ENCODE peak calls at places on chromosomes 5 and 9, in seven cellular contexts. H is stimulated activated CD8-positive, alpha-beta memory T cell treated with anti-CD3 and anti-CD28 coated beads, Interleukin-4, amount 100 ng/mL, for 1 hour; Z is NCI-H2227 treated with DMSO at 0.1 percent for 48 hours; J is cardiac fibroblast; O is cardiac muscle cell; Q is endothelial cell; K is adipocyte. M is an unnamed sample.

GRCh38 chr5:65863747-65864146 is 62.6 kb upstream of the ERBIN start:
- DNase-seq in H (no peak), Z (no peak), J (no peak), O (no peak), Q (no peak), K (no peak), M (no peak)

GRCh38 chr9:99027414-99027813 is 77.5 kb upstream of the TGFBR1 start:
- DNase-seq in H (no peak), Z (no peak), J (no peak), O (no peak), Q (no peak), K (no peak), M (no peak)

GRCh38 chr5:171422902-171423663 is 3.6 kb downstream of the FGF18 start:
- DNase-seq in H (no peak), Z (no peak), J (no peak), O (no peak), Q (no peak), K (no peak), M (no peak)

GRCh38 chr5:9888517-9888916 is 258.4 kb upstream of the TAS2R1 start:
- DNase-seq in H (no peak), Z (no peak), J (peak; percentile 89), O (peak; percentile 77), Q (no peak), K (peak; percentile 74), M (no peak)

GRCh38 chr9:109273869-109274268 is 47.0 kb downstream of the EPB41L4B start:
- DNase-seq in H (no peak), Z (no peak), J (no peak), O (no peak), Q (no peak), K (no peak), M (no peak)

GRCh38 chr5:33588654-33589372 is 148.0 kb downstream of the TARS1 start:
- DNase-seq in H (peak; percentile 4), Z (no peak), J (no peak), O (peak; percentile 13), Q (peak; percentile 55), K (no peak), M (no peak)

GRCh38 chr5:124951676-124952075 is 205.2 kb upstream of the ZNF608 start:
- DNase-seq in H (no peak), Z (no peak), J (no peak), O (no peak), Q (no peak), K (no peak), M (no peak)

GRCh38 chr5:4078544-4078943 is 482.9 kb downstream of the IRX1 start:
- DNase-seq in H (no peak), Z (no peak), J (no peak), O (no peak), Q (no peak), K (no peak), M (no peak)

GRCh38 chr9:108684288-108685025 is 171.3 kb downstream of the ACTL7B start:
- DNase-seq in H (no peak), Z (no peak), J (no peak), O (no peak), Q (no peak), K (no peak), M (no peak)

GRCh38 chr9:112002847-112003457 is 106.3 kb downstream of the UGCG start:
- DNase-seq in H (no peak), Z (no peak), J (peak; percentile 30), O (no peak), Q (no peak), K (no peak), M (no peak)

GRCh38 chr9:18861599-18862546 is 171.1 kb downstream of the SAXO1 start:
- DNase-seq in H (no peak), Z (peak; percentile 0), J (peak; percentile 56), O (peak; percentile 76), Q (peak; percentile 21), K (no peak), M (no peak)

GRCh38 chr9:113998529-113999255 is 79.4 kb downstream of the AMBP start:
- DNase-seq in H (no peak), Z (no peak), J (peak; percentile 10), O (no peak), Q (no peak), K (peak; percentile 20), M (no peak)

GRCh38 chr5:107676702-107677101 is 6.0 kb upstream of the EFNA5 start:
- DNase-seq in H (no peak), Z (no peak), J (no peak), O (no peak), Q (no peak), K (peak; percentile 39), M (no peak)

GRCh38 chr5:34053133-34053532 is 10.1 kb upstream of the C1QTNF3 start:
- DNase-seq in H (no peak), Z (peak; percentile 32), J (peak; percentile 85), O (peak; percentile 60), Q (no peak), K (peak; percentile 91), M (no peak)

GRCh38 chr9:104885818-104886709 is 41.9 kb downstream of the ABCA1 start:
- DNase-seq in H (no peak), Z (no peak), J (no peak), O (no peak), Q (no peak), K (no peak), M (peak; percentile 80)

GRCh38 chr5:35902032-35902681 is 36.3 kb downstream of the CAPSL start:
- DNase-seq in H (no peak), Z (no peak), J (no peak), O (peak; percentile 7), Q (no peak), K (peak; percentile 13), M (no peak)

GRCh38 chr5:96823900-96824351 is 16.2 kb upstream of the ERAP1 start:
- DNase-seq in H (no peak), Z (no peak), J (peak; percentile 72), O (peak; percentile 55), Q (no peak), K (peak; percentile 33), M (no peak)

GRCh38 chr5:35857606-35858205 is 1.0 kb downstream of the IL7R start:
- DNase-seq in H (no peak), Z (no peak), J (peak; percentile 71), O (peak; percentile 62), Q (no peak), K (peak; percentile 62), M (no peak)